ENCODE peak calls at places on chromosomes 5 and 9, in eight cellular contexts. S, P, D, Y, J, F, V and K are unnamed samples.

GRCh38 chr9:131019387-131020239 is 10.6 kb downstream of the LAMC3 start:
- DNase-seq in J (no peak), F (no peak), P (no peak), V (no peak), D (no peak), Y (no peak), S (no peak), K (no peak)

GRCh38 chr5:82699737-82700136 is 377.5 kb downstream of the TMEM167A start:
- DNase-seq in V (no peak), J (no peak), P (no peak), F (no peak), Y (no peak), D (no peak), S (no peak), K (no peak)

GRCh38 chr9:104173020-104173419 is 78.9 kb downstream of the SMC2 start:
- DNase-seq in D (no peak), F (no peak), S (no peak), V (no peak), P (no peak), Y (no peak), J (no peak), K (no peak)

GRCh38 chr5:159764283-159764927 is 151.9 kb upstream of the ADRA1B start:
- DNase-seq in P (no peak), V (no peak), D (peak), S (no peak), J (peak), Y (peak), F (no peak), K (no peak)

GRCh38 chr9:2570615-2571479 is 50.7 kb upstream of the VLDLR start:
- DNase-seq in P (peak), V (peak), S (no peak), D (peak), J (no peak), F (peak), Y (peak), K (no peak)

GRCh38 chr5:139387611-139388197 is 2.0 kb downstream of the MZB1 start:
- DNase-seq in J (no peak), S (no peak), F (no peak), Y (no peak), D (no peak), V (no peak), P (no peak), K (no peak)

GRCh38 chr5:163189023-163189553 is 248.3 kb upstream of the CCNG1 start:
- DNase-seq in D (no peak), P (no peak), J (no peak), V (no peak), S (no peak), F (no peak), Y (no peak), K (no peak)

GRCh38 chr9:117555964-117556629 is 141.2 kb upstream of the ASTN2 start:
- DNase-seq in P (peak), Y (no peak), V (no peak), D (no peak), J (peak), F (peak), S (no peak), K (no peak)

GRCh38 chr9:128787583-128788156 is 617 bp downstream of the TBC1D13 start:
- DNase-seq in Y (no peak), F (no peak), S (no peak), J (no peak), D (no peak), V (no peak), P (peak), K (no peak)

GRCh38 chr5:88396635-88397285 is 128.1 kb upstream of the TMEM161B start:
- DNase-seq in V (no peak), P (no peak), S (no peak), D (no peak), F (no peak), Y (no peak), J (no peak), K (no peak)

GRCh38 chr5:155430192-155430591 is 416.6 kb downstream of the KIF4B start:
- DNase-seq in V (no peak), S (no peak), F (no peak), D (no peak), Y (no peak), P (no peak), J (no peak), K (no peak)

GRCh38 chr5:54301215-54301614 is 9.2 kb downstream of the ARL15 start:
- DNase-seq in D (no peak), P (peak), Y (no peak), V (no peak), S (no peak), J (no peak), F (no peak), K (no peak)

GRCh38 chr9:77598510-77598909 is 49.6 kb downstream of the GNA14 start:
- DNase-seq in D (no peak), J (no peak), S (no peak), P (peak), F (no peak), V (no peak), Y (peak), K (no peak)

GRCh38 chr5:141516648-141517025 is 27.8 kb downstream of the PCDHGC5 start:
- DNase-seq in J (no peak), S (no peak), Y (no peak), P (no peak), D (no peak), F (no peak), V (no peak), K (no peak)

GRCh38 chr9:109556786-109557185 is 58.7 kb upstream of the PTPN3 start:
- DNase-seq in P (no peak), F (no peak), Y (no peak), D (no peak), S (no peak), J (no peak), V (no peak), K (no peak)

GRCh38 chr9:109561137-109561536 is 63.0 kb upstream of the PTPN3 start:
- DNase-seq in V (no peak), S (no peak), Y (no peak), D (no peak), J (no peak), F (no peak), P (no peak), K (no peak)

GRCh38 chr9:109557481-109557880 is 59.4 kb upstream of the PTPN3 start:
- DNase-seq in F (no peak), S (no peak), J (no peak), V (no peak), D (no peak), P (peak), Y (no peak), K (no peak)

GRCh38 chr9:109558718-109559151 is 60.6 kb upstream of the PTPN3 start:
- DNase-seq in D (no peak), V (no peak), J (no peak), Y (no peak), S (no peak), P (no peak), F (no peak), K (no peak)

GRCh38 chr9:109560470-109561132 is 62.5 kb upstream of the PTPN3 start:
- DNase-seq in P (peak), Y (no peak), F (no peak), S (no peak), V (no peak), D (no peak), J (peak), K (no peak)
- TF ChIP-seq CTCF in P (peak), Y (peak), F (no peak), S (no peak), V (no peak), D (no peak), J (no peak), K (peak)

DNA sequence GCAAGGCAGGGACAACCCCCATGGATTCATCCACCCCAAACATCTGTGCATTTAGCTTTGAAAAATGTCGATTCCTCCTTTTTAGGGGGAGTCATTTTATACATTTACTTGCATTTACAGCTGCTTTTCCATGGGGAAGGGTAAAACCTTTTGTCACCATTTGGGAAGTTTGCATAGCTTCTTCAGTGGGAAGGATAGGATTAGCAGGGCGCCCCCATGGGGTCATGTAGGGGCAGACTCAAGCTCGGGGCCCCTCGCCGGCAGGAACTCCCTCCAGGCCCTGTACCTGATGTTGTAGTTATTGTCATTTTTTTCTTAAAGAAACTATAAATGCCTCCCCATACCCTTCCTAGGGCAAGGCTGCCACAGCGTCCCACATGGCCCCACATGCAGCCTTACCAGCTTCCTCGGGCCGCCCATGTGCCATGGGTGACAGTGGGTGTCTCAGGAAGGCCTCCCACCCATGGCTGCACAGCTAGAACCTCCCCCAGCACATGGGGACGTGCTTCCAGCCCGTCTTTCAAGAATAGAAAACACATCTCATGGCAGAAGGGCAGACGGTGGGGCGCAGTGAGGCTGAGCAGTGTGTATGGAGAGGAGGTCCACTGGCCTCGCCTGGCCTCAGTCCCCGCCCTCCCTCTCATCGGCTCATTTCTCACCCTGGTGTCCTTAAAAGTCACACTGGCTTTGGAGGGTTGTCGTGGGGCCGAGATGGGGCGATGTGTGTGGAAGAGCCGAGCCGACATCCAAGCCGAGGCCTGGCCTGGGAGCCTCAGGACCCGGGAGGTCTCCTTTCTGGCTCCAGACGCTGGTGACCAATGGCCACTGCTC is 76.1 kb upstream of the OTULINL start:
- DNase-seq in F (no peak), S (no peak), P (no peak), Y (no peak), D (no peak), J (no peak), V (no peak), K (no peak)
- TF ChIP-seq CTCF in F (no peak), S (no peak), P (no peak), Y (peak), D (no peak), J (no peak), V (no peak), K (no peak)

DNA sequence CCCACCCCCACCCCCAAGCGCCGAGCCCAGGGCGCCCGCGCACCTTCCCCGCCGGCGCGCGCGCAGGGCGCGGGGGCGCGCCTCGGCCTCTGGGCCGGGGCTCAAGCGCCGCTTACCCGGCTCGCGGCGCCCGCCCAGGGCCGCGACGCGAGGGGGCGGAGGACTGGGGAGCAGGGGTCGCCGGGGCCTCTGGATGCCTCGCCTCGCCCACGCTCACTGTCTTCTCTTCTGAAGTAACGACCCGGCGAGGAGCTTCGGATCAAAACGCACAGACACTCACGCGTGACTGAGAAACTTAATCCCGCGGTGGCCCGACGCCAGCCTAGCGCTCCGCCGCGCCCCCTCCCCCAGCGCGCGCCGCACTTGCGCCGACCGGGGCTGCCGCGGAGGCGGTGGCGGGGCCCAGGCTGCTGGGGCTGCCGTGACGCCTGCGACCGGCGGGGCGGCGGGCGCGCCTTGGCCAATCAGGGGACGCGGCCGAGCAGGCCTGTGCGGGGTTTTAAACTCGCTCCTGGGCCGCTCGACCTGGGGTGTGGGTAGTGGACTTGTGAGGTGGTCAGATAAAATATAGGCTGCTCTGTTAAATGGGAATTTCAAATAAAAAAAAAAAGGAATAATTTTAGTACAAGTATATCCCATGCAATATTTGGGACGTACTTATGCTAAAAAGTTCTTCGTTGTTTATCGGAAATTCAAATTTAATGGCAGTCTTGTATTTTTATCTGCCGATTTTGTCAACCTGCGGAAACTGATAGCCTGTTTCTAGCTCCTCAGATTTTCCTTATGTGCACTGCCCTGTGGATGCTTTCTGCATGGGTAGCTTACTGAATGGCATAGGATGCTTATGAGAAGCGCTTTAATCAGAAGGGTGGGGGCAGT is at the start of gene MPDZ:
- DNase-seq in V (no peak), D (peak), P (peak), F (peak), S (peak), Y (no peak), J (peak), K (peak)
- TF ChIP-seq CTCF in V (no peak), D (no peak), P (no peak), F (no peak), S (no peak), Y (no peak), J (no peak), K (no peak)

GRCh38 chr5:150778103-150778516 is 447 bp upstream of the SMIM3 start:
- DNase-seq in F (no peak), V (no peak), D (no peak), P (no peak), S (no peak), Y (no peak), J (no peak), K (no peak)

GRCh38 chr5:150778517-150779396 is at the start of gene SMIM3:
- DNase-seq in V (peak), J (peak), F (peak), S (peak), Y (no peak), P (peak), D (no peak), K (peak)

GRCh38 chr5:150780816-150781221 is 2.3 kb downstream of the SMIM3 start:
- DNase-seq in F (no peak), Y (no peak), D (no peak), S (no peak), J (no peak), P (peak), V (no peak), K (no peak)

GRCh38 chr5:150780180-150780692 is 1.7 kb downstream of the SMIM3 start:
- DNase-seq in P (no peak), S (no peak), V (no peak), Y (no peak), J (no peak), F (peak), D (no peak), K (no peak)

GRCh38 chr5:150779397-150780179 is 1.0 kb downstream of the SMIM3 start:
- DNase-seq in J (no peak), P (no peak), V (no peak), F (no peak), S (no peak), Y (no peak), D (no peak), K (no peak)
- TF ChIP-seq CTCF in J (no peak), P (no peak), V (no peak), F (no peak), S (no peak), Y (no peak), D (no peak), K (no peak)

GRCh38 chr5:174755103-174755502 is 30.7 kb downstream of the MSX2 start:
- DNase-seq in F (no peak), D (no peak), S (no peak), P (peak), Y (no peak), J (no peak), V (no peak), K (no peak)
- TF ChIP-seq CTCF in F (no peak), D (no peak), S (peak), P (no peak), Y (peak), J (peak), V (no peak), K (peak)

GRCh38 chr9:107070591-107070990 is 207.6 kb downstream of the ZNF462 start:
- DNase-seq in S (no peak), J (no peak), V (no peak), P (no peak), D (no peak), F (no peak), Y (no peak), K (no peak)

GRCh38 chr9:107067715-107068416 is 204.9 kb downstream of the ZNF462 start:
- DNase-seq in V (no peak), J (no peak), D (no peak), F (peak), P (peak), Y (no peak), S (no peak), K (no peak)

GRCh38 chr9:107064378-107064777 is 201.4 kb downstream of the ZNF462 start:
- DNase-seq in S (no peak), F (no peak), J (no peak), V (no peak), D (no peak), Y (no peak), P (peak), K (no peak)

DNA sequence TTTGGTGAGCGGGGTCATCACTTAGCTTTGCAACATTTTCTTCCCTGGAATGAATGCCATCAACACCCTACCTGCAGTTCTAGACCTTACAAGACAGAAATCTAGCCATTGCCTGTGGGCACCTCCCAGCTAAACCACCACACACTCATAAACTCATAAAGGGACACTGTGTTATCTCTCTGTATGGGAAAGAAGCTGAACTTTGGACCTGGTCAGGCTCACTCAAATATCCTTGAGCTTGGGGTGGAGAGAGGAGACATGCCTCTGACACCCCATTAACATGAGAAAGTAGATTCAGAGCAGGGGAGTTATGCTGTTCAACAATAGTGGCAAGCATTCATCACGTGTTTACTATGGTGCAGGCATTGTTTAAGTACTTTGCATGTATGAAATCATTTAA is 205.6 kb downstream of the ZNF462 start:
- DNase-seq in P (no peak), Y (no peak), S (no peak), D (no peak), J (no peak), F (no peak), V (no peak), K (no peak)
- TF ChIP-seq CTCF in P (no peak), Y (no peak), S (no peak), D (no peak), J (no peak), F (no peak), V (no peak), K (no peak)

DNA sequence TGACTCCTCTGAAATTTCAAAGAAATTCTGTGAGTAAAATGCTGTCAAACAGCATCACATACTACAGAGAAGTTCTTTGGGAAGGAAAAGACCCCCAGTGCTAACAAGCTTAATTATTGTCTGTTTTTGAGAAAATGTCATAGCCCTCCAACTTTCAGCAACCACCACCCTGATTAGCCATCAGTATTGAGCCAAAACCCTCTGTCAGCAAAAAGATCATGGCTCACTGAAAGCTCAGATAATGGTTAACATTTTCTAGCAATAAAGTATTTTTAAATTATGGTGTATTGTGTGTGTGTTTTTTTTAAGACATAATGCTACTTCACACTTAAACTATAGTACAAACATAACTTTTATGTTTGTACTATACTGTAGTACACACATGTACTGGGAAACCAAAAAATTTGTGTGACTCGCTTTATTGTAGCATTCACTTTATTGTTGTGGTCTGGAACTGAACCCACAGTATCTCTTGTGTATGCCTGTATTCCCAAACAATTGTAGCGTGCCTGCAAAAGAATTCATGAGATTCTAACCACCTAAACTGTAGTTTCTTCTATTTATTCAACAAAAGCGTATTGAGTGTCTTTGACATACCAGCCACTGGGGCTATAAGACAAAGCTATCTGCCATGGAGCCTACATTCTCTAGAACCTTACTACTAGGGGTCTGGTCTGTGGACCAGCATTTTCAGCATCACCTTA is 31.6 kb downstream of the TLE4 start:
- DNase-seq in S (no peak), P (no peak), Y (no peak), D (no peak), F (no peak), V (no peak), J (no peak), K (no peak)
- TF ChIP-seq CTCF in S (no peak), P (no peak), Y (peak), D (no peak), F (no peak), V (no peak), J (no peak), K (no peak)

DNA sequence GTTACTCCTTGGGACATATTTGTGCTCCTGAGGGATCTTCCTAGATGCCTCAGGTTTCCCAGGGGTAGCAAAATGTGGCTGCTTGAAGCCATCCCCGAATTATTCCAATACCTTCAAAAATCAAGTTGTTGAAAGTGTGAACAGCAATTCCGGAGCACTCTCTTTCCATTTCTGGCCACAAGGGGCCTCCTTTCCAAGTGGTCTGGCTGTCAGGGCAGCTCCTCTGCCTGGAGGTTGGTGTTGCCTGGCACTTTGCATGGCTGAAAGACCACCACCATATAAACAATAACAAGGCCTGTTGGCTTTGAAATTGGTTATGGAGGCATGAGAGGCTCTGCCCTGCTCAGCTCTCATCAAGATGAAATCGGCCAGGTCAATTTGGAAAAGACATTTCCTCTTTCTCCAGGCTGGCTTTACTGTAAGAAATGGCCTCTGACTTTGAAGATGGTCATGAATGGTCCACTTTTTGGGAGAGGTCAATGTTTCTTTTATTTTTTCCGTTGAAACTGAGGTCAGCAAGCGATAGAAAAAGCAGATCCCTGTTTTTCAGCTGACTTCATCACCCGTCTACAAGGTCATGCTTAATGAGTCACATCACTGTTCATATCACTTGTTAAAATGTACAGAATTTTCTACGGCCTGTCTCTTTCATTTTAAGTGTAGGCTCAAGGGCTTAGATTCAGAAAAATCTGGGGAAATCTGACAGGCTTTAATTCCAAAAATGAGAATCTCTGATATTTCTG is 481.1 kb upstream of the ZNF608 start:
- DNase-seq in D (no peak), P (peak), Y (no peak), V (no peak), F (no peak), S (no peak), J (peak), K (no peak)
- TF ChIP-seq CTCF in D (no peak), P (peak), Y (peak), V (no peak), F (peak), S (peak), J (peak), K (peak)